ENCODE peak calls at places on chromosomes 6 and 20, in five cellular contexts. One of them, this sample, is unnamed.

GRCh38 chr6:158441639-158442308 is 118.1 kb upstream of the TMEM181 start:
- DNase-seq in SK-N-SH: peak; percentile 62
- DNase-seq in GM12878: no peak
- DNase-seq in HepG2: no peak
- DNase-seq in K562: no peak
- DNase-seq in this sample: no peak

GRCh38 chr6:18245642-18246041 is 18.7 kb downstream of the DEK start:
- DNase-seq in SK-N-SH: no peak
- DNase-seq in GM12878: no peak
- DNase-seq in HepG2: no peak
- DNase-seq in K562: no peak
- DNase-seq in this sample: no peak

GRCh38 chr6:161227004-161227950 is 46.6 kb downstream of the AGPAT4 start:
- DNase-seq in SK-N-SH: no peak
- DNase-seq in GM12878: no peak
- DNase-seq in HepG2: no peak
- DNase-seq in K562: peak; percentile 56
- DNase-seq in this sample: no peak

GRCh38 chr6:111724505-111724904 is 118.8 kb upstream of the TRAF3IP2 start:
- DNase-seq in SK-N-SH: no peak
- DNase-seq in GM12878: peak; percentile 86
- DNase-seq in HepG2: no peak
- DNase-seq in K562: no peak
- DNase-seq in this sample: no peak

GRCh38 chr6:117371492-117371891 is 54.2 kb downstream of the ROS1 start:
- DNase-seq in SK-N-SH: no peak
- DNase-seq in GM12878: no peak
- DNase-seq in HepG2: no peak
- DNase-seq in K562: no peak
- DNase-seq in this sample: no peak

GRCh38 chr6:24100336-24100735 is 25.7 kb upstream of the NRSN1 start:
- DNase-seq in SK-N-SH: no peak
- DNase-seq in GM12878: no peak
- DNase-seq in HepG2: no peak
- DNase-seq in K562: no peak
- DNase-seq in this sample: no peak

GRCh38 chr6:132199343-132199742 is 201.9 kb downstream of the MOXD1 start:
- DNase-seq in SK-N-SH: no peak
- DNase-seq in GM12878: no peak
- DNase-seq in HepG2: no peak
- DNase-seq in K562: no peak
- DNase-seq in this sample: no peak

GRCh38 chr6:162882817-162883481 is 155.2 kb downstream of the PACRG start:
- DNase-seq in SK-N-SH: no peak
- DNase-seq in GM12878: no peak
- DNase-seq in HepG2: peak; percentile 16
- DNase-seq in K562: no peak
- DNase-seq in this sample: no peak

GRCh38 chr6:160520043-160520904 is 143.8 kb downstream of the LPA start:
- DNase-seq in SK-N-SH: peak; percentile 79
- DNase-seq in GM12878: no peak
- DNase-seq in HepG2: peak; percentile 50
- DNase-seq in K562: peak; percentile 84
- DNase-seq in this sample: no peak

GRCh38 chr6:30554962-30555361 is 1.3 kb downstream of the GNL1 start:
- DNase-seq in SK-N-SH: no peak
- DNase-seq in GM12878: no peak
- DNase-seq in HepG2: no peak
- DNase-seq in K562: no peak
- DNase-seq in this sample: no peak

GRCh38 chr6:5012531-5012930 is 8.7 kb upstream of the RPP40 start:
- DNase-seq in SK-N-SH: no peak
- DNase-seq in GM12878: no peak
- DNase-seq in HepG2: no peak
- DNase-seq in K562: no peak
- DNase-seq in this sample: no peak

GRCh38 chr20:1810926-1811620 is 84.1 kb upstream of the SIRPA start:
- DNase-seq in SK-N-SH: no peak
- DNase-seq in GM12878: no peak
- DNase-seq in HepG2: peak; percentile 61
- DNase-seq in K562: no peak
- DNase-seq in this sample: no peak

GRCh38 chr6:26086214-26086613 is 1.0 kb upstream of the HFE start:
- DNase-seq in SK-N-SH: no peak
- DNase-seq in GM12878: no peak
- DNase-seq in HepG2: no peak
- DNase-seq in K562: no peak
- DNase-seq in this sample: no peak

GRCh38 chr20:50191566-50192363 is 1.1 kb downstream of the CEBPB start:
- DNase-seq in SK-N-SH: peak; percentile 85
- DNase-seq in GM12878: no peak
- DNase-seq in HepG2: peak; percentile 42
- DNase-seq in K562: peak; percentile 69
- DNase-seq in this sample: no peak

GRCh38 chr6:33453361-33454008 is 891 bp upstream of the ZBTB9 start:
- DNase-seq in SK-N-SH: peak; percentile 51
- DNase-seq in GM12878: no peak
- DNase-seq in HepG2: no peak
- DNase-seq in K562: peak; percentile 53
- DNase-seq in this sample: no peak

GRCh38 chr6:119121367-119121766 is 42.9 kb upstream of the FAM184A start:
- DNase-seq in SK-N-SH: no peak
- DNase-seq in GM12878: no peak
- DNase-seq in HepG2: no peak
- DNase-seq in K562: no peak
- DNase-seq in this sample: no peak

GRCh38 chr6:19731286-19731685 is 105.9 kb upstream of the ID4 start:
- DNase-seq in SK-N-SH: no peak
- DNase-seq in GM12878: no peak
- DNase-seq in HepG2: peak; percentile 9
- DNase-seq in K562: no peak
- DNase-seq in this sample: peak; percentile 38

GRCh38 chr20:973785-974194 is 28.3 kb downstream of the RSPO4 start:
- DNase-seq in SK-N-SH: peak; percentile 55
- DNase-seq in GM12878: peak; percentile 1
- DNase-seq in HepG2: peak; percentile 64
- DNase-seq in K562: peak; percentile 60
- DNase-seq in this sample: peak; percentile 55

GRCh38 chr6:169906741-169907418 is 155.5 kb downstream of the ERMARD start:
- DNase-seq in SK-N-SH: no peak
- DNase-seq in GM12878: no peak
- DNase-seq in HepG2: no peak
- DNase-seq in K562: no peak
- DNase-seq in this sample: no peak

GRCh38 chr6:16979677-16980076 is 122.2 kb upstream of the STMND1 start:
- DNase-seq in SK-N-SH: no peak
- DNase-seq in GM12878: no peak
- DNase-seq in HepG2: no peak
- DNase-seq in K562: no peak
- DNase-seq in this sample: no peak

GRCh38 chr6:170268216-170269129 is 22.4 kb downstream of the DLL1 start:
- DNase-seq in SK-N-SH: no peak
- DNase-seq in GM12878: no peak
- DNase-seq in HepG2: no peak
- DNase-seq in K562: no peak
- DNase-seq in this sample: no peak

GRCh38 chr6:93749191-93749590 is 329.8 kb upstream of the EPHA7 start:
- DNase-seq in SK-N-SH: no peak
- DNase-seq in GM12878: no peak
- DNase-seq in HepG2: no peak
- DNase-seq in K562: no peak
- DNase-seq in this sample: no peak

GRCh38 chr6:147675281-147675680 is 166.8 kb downstream of the SAMD5 start:
- DNase-seq in SK-N-SH: no peak
- DNase-seq in GM12878: no peak
- DNase-seq in HepG2: no peak
- DNase-seq in K562: no peak
- DNase-seq in this sample: no peak

GRCh38 chr6:103327079-103327478 is 1532.6 kb downstream of the HACE1 start:
- DNase-seq in SK-N-SH: peak; percentile 12
- DNase-seq in GM12878: no peak
- DNase-seq in HepG2: no peak
- DNase-seq in K562: no peak
- DNase-seq in this sample: no peak

GRCh38 chr20:41162396-41162795 is 25.1 kb downstream of the PLCG1 start:
- DNase-seq in SK-N-SH: no peak
- DNase-seq in GM12878: no peak
- DNase-seq in HepG2: no peak
- DNase-seq in K562: no peak
- DNase-seq in this sample: no peak

DNA sequence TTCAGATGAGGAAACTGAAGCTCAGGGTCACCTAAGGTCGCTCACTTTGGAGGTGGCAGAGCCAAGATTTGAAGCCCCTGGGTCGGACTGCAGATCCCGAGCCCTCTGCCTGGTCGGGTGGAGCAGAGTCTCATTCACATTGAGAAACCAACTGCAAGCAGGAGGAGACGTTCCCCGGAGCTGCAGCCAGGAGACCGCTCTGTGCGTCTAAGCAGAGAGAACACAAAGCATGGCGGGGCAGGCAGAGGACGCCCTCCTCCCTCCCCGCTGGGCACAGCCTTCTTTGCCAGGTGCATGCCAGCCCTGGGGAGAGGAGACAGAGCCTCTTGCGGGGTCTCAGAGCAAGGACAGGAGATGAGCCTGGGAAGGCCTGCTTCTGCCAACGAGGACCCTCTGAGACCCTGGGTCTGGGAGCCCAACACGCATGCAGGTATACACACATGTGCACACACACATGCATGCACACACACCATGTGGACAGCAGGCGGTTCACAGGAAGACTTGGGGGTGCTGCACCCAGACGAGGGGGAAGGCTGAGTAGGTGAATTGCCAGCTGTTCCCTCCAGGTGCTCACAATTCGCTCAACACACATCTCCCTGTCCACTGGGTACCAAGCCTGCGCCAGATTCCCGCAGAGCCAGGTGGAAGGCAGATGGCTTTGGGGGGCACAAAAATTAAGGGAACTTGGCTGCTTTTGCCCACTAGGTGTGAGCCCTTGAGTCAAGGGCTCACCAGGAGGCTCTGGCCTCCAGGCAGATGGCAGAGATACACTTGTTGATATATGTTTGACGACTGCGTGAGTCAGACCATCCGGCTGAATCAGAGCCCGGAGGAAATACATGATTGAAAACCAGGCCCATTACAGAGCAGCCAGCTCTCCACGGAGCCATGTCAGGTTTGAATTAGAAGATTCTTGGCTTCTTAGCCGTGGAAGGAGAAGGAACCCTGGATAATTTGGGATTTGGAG is 5.5 kb upstream of the NTSR1 start:
- DNase-seq in SK-N-SH: no peak
- DNase-seq in GM12878: no peak
- DNase-seq in HepG2: peak; percentile 48
- DNase-seq in K562: peak; percentile 37
- DNase-seq in this sample: peak; percentile 76
- TF ChIP-seq RAD21 in SK-N-SH: peak; percentile 28
- TF ChIP-seq RAD21 in GM12878: no peak
- TF ChIP-seq RAD21 in HepG2: no peak
- TF ChIP-seq RAD21 in K562: peak; percentile 30
- TF ChIP-seq RAD21 in this sample: no peak

DNA sequence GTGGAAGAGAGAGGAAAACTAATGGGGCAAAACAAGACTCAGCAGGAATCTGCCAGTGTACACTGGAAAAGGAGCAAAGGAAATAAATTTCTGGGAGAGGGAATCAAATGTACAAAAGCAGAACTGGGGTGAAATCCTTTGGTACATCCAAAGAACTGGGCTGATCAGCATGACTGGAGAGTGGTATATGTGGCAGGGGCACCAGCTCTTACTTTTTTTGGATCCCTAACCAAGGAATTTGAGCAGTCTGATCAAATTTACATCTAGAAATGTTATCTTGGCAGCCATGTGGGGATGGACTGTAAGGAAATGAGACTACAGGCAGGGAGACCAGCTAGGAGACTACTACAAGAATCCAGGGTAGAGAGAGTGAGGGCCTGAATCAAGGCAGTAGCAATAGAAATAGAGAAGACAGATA is 1.2 kb upstream of the ZSCAN31 start:
- DNase-seq in SK-N-SH: no peak
- DNase-seq in GM12878: no peak
- DNase-seq in HepG2: no peak
- DNase-seq in K562: peak; percentile 38
- DNase-seq in this sample: no peak
- TF ChIP-seq ZBTB33 in SK-N-SH: no peak
- TF ChIP-seq ZBTB33 in GM12878: no peak
- TF ChIP-seq ZBTB33 in HepG2: no peak
- TF ChIP-seq ZBTB33 in K562: no peak
- TF ChIP-seq ZBTB33 in this sample: no peak

DNA sequence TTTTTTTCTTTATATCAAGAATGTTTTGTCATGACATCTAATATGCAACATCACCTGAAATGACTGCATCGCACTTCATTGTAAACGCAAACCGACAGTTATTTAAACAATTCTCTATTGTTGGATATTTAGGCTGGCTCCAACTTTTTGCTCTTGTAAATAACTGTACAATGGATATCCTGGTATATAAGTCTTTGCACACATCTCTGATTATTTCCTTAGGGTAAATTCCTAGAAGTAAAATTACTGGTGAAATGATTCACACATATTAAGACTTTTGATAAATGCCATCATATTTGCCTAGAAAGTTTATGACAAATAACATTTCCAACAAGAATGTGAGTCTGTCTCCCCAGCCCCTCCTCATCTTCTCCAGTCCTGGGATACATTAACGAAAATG is 154.7 kb downstream of the TFAP2C start:
- DNase-seq in SK-N-SH: no peak
- DNase-seq in GM12878: no peak
- DNase-seq in HepG2: no peak
- DNase-seq in K562: no peak
- DNase-seq in this sample: no peak
- H3K27ac ChIP-seq in SK-N-SH: no peak overlapping the region
- H3K27ac ChIP-seq in GM12878: no peak overlapping the region
- H3K27ac ChIP-seq in HepG2: no peak overlapping the region
- H3K27ac ChIP-seq in K562: no peak overlapping the region
- H3K27ac ChIP-seq in this sample: no peak overlapping the region

DNA sequence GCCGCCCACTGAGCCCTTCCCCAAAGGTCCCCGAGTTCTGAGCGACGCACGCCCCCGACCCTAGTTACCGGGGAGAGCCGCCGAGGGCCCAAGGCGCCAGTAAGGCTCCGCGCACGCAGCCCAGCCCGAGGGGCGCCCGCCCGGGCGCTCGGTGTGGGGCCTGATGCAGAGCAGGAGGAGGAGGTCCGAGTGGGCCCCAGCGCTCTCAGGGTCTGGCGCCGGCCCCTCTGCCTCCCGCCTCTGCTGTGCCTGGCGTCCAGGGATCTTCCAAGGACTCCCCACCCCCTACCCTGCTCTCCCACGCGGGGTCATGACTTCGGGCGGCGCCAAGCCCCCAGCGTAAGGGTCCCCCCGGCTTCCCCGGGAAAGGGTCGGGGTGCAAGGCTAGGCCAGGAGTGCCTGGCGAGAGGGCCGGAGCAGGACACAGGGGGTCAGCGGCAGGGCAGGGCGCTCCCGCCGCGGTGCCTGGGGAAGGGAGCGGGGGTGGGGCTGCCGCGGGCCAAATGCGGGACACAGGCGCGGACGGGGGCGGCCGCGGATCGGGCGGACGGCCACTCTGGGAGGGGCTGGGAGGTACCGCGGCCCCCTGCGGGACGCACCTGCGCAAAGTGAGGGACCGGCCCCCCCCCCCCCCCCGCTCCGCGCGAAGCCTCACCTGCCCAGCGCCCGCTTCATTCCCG is 637 bp downstream of the ABHD12 start:
- DNase-seq in SK-N-SH: peak; percentile 82
- DNase-seq in GM12878: no peak
- DNase-seq in HepG2: no peak
- DNase-seq in K562: peak; percentile 55
- DNase-seq in this sample: no peak
- TF ChIP-seq RAD21 in SK-N-SH: no peak
- TF ChIP-seq RAD21 in GM12878: no peak
- TF ChIP-seq RAD21 in HepG2: peak; percentile 42
- TF ChIP-seq RAD21 in K562: no peak
- TF ChIP-seq RAD21 in this sample: no peak

GRCh38 chr20:35003211-35004031 is 47.8 kb downstream of the MYH7B start:
- DNase-seq in SK-N-SH: no peak
- DNase-seq in GM12878: no peak
- DNase-seq in HepG2: no peak
- DNase-seq in K562: no peak
- DNase-seq in this sample: no peak
- TF ChIP-seq ZBTB33 in SK-N-SH: no peak
- TF ChIP-seq ZBTB33 in GM12878: no peak
- TF ChIP-seq ZBTB33 in HepG2: no peak
- TF ChIP-seq ZBTB33 in K562: no peak
- TF ChIP-seq ZBTB33 in this sample: no peak

This sample was measured in HCT116.